ENCODE peak calls at places on chromosomes 5 and 9, in ten cellular contexts. E is CD4-positive, alpha-beta T cell; I is heart right ventricle; G is colonic mucosa; S is fibroblast of lung; O is HCT116; C is right atrium auricular region; P is heart left ventricle; Q is stomach; M is A549. N is an unnamed sample.
A peak's percentile ranks its signal among the peaks of the same experiment; 100 is the strongest.

GRCh38 chr5:140401362-140402257 is at the start of gene ANKHD1:
- DNase-seq in E (peak; percentile 97), I (peak; percentile 100), G (peak; percentile 99), S (peak; percentile 100), O (peak; percentile 100), C (peak; percentile 100), P (peak; percentile 99), Q (peak; percentile 98), M (peak; percentile 97), N (peak; percentile 100)

GRCh38 chr5:96645096-96645495 is 17.1 kb upstream of the CAST start:
- DNase-seq in E (no peak), I (no peak), G (no peak), S (no peak), O (no peak), C (no peak), P (no peak), Q (no peak), M (no peak), N (no peak)

GRCh38 chr9:122232907-122233306 is 4.2 kb upstream of the LHX6 start:
- DNase-seq in E (no peak), I (no peak), G (no peak), S (no peak), O (no peak), C (no peak), P (no peak), Q (no peak), M (no peak), N (no peak)

GRCh38 chr9:69963728-69964127 is 79.9 kb upstream of the MAMDC2 start:
- DNase-seq in E (no peak), I (no peak), G (no peak), S (no peak), O (no peak), C (no peak), P (no peak), Q (no peak), M (no peak), N (no peak)

GRCh38 chr5:120808135-120808534 is 344.0 kb downstream of the PRR16 start:
- DNase-seq in E (no peak), I (no peak), G (no peak), S (peak; percentile 67), O (no peak), C (no peak), P (no peak), Q (no peak), M (no peak), N (peak; percentile 0)

GRCh38 chr9:123470121-123470851 is 114.3 kb downstream of the CRB2 start:
- DNase-seq in E (no peak), I (no peak), G (no peak), S (no peak), O (no peak), C (no peak), P (no peak), Q (no peak), M (no peak), N (no peak)

GRCh38 chr5:1244976-1245375 is 19.8 kb downstream of the SLC6A18 start:
- DNase-seq in E (no peak), I (no peak), G (no peak), S (no peak), O (no peak), C (no peak), P (no peak), Q (no peak), M (peak; percentile 43), N (no peak)

GRCh38 chr9:103364753-103365152 is 369.6 kb downstream of the CYLC2 start:
- DNase-seq in E (no peak), I (no peak), G (no peak), S (peak; percentile 91), O (no peak), C (no peak), P (no peak), Q (no peak), M (no peak), N (no peak)

GRCh38 chr5:130102375-130102774 is 198.1 kb downstream of the CHSY3 start:
- DNase-seq in E (no peak), I (no peak), G (no peak), S (no peak), O (no peak), C (no peak), P (no peak), Q (no peak), M (no peak), N (no peak)

GRCh38 chr5:102532126-102532525 is 33.3 kb upstream of the SLCO6A1 start:
- DNase-seq in E (no peak), I (peak; percentile 53), G (no peak), S (peak; percentile 39), O (no peak), C (no peak), P (peak; percentile 38), Q (no peak), M (no peak), N (no peak)

GRCh38 chr9:23683021-23683431 is 143.0 kb downstream of the ELAVL2 start:
- DNase-seq in E (no peak), I (no peak), G (no peak), S (peak; percentile 49), O (no peak), C (no peak), P (no peak), Q (no peak), M (no peak), N (no peak)

GRCh38 chr5:57157666-57158065 is 16.2 kb upstream of the GPBP1 start:
- DNase-seq in E (no peak), I (no peak), G (no peak), S (no peak), O (no peak), C (no peak), P (no peak), Q (no peak), M (no peak), N (no peak)

GRCh38 chr5:57155033-57155432 is 18.8 kb upstream of the GPBP1 start:
- DNase-seq in E (no peak), I (no peak), G (no peak), S (no peak), O (no peak), C (no peak), P (no peak), Q (no peak), M (no peak), N (no peak)

DNA sequence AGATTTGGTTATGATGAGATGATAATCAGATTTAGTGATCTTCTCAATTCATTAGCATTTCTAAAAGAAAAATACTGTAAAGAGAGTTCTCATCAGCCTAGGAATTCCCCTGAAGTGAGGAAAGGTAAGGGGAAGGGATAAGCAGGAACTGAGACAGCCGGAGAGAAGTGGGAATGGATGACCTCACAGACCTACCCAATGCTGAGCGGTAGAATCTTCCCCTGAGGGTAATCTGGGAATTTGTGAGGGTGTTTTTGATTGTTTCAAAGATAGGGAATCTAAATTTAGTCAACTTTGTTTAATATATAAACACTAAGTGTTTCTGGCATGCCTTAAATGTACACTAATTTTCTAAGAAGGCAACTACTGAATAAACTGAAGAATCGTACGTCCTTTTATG is 16.7 kb upstream of the GPBP1 start:
- DNase-seq in E (no peak), I (no peak), G (no peak), S (no peak), O (no peak), C (no peak), P (no peak), Q (no peak), M (no peak), N (no peak)
- H3K27ac ChIP-seq in E (no peak overlapping the region), I (no peak overlapping the region), G (no peak overlapping the region), S (no peak overlapping the region), O (no peak overlapping the region), C (no peak overlapping the region), P (no peak overlapping the region), Q (no peak overlapping the region), M (no peak overlapping the region), N (no peak overlapping the region)

DNA sequence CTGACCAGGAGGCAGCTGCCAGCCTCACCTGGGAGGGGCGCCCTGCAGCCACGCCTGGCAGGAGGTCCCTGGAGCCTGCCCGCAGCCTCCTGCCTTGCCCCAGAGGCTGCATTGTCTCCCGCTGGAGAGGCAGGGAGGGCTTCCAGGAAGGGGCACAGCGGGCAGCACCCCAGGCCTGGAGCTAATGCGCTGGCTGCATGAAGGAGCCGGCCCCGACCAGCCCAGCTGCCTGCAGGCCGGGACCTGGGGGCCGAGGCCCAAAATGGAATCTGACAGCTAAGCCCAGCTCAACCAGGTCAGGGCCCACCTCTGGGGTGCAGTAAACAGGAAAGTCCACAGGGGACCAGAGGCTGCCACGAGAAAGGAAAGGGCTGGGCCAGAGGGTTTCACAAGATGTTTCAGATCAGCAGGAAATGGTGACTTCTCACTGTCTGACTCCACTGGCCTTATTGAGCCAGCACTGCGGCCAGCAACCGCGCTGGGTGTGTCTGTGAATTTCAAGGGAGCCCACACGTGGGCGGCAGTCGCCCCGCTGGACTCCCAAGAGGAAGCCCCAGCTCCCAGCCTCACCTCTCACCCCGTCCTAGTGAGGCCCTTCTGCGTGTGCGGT is 18.6 kb upstream of the NOTCH1 start:
- DNase-seq in E (no peak), I (peak; percentile 69), G (peak; percentile 52), S (peak; percentile 76), O (no peak), C (peak; percentile 93), P (peak; percentile 92), Q (peak; percentile 40), M (no peak), N (no peak)
- TF ChIP-seq CTCF in E (no peak), I (peak; percentile 9), G (no peak), S (no peak), O (no peak), C (no peak), P (peak; percentile 32), Q (no peak), M (no peak), N (no peak)

DNA sequence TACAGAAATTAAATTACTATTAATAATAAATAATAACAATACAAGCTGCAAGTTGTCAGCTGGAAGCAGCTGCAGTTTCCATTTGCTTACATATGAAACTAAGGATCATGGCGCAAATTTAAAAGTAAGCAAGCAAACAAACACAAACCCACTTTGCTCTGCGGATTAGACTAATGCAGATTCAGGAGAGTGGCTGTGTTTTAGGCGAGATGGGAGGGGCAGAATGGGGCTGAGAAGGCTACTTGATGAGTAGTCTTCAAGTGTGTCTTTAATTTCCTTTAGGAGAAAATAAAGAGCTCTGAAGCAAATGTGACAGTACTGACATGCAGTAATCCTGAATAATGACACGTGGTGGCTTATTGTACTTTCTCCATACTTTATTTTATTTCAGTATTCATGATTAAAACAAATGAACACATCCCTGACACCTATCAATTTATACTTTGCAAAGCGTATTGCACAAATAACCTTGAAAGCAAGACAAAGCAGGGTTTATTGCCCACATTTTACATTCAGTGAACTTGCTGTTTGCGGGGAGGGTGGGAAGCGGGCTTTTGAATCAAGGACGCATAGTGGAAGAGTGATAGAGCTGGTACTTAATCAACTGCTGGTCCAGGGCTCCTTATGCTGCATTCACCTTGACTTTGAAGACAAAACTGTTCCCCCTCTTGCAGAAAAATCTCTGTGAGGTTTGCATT is 221.4 kb upstream of the TRIM32 start:
- DNase-seq in E (no peak), I (no peak), G (no peak), S (no peak), O (no peak), C (no peak), P (no peak), Q (no peak), M (no peak), N (no peak)
- H3K27ac ChIP-seq in E (no peak overlapping the region), I (no peak overlapping the region), G (no peak overlapping the region), S (no peak overlapping the region), O (no peak overlapping the region), C (no peak overlapping the region), P (no peak overlapping the region), Q (no peak overlapping the region), M (no peak overlapping the region), N (no peak overlapping the region)

DNA sequence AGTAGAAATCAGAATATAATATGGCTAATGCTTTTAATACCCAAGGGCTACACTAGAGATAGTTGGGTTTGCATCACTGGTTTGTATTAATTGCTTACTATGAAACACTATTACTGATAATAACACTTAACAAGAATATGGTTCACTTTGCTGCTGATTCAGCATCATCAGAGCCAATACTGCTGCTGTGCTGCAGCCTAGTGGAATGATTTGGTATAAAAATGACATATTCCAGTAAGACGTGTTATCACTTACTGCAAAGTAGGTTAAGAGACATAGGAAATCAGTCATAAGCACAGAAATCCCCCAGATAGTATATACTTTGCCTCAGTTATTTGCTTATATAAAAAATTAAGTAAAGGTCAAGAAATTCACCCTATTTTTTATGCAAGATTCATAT is 2.8 kb downstream of the CDH10 start:
- DNase-seq in E (no peak), I (no peak), G (no peak), S (peak; percentile 38), O (no peak), C (no peak), P (no peak), Q (no peak), M (no peak), N (peak; percentile 74)
- TF ChIP-seq CTCF in E (no peak), I (peak; percentile 52), G (no peak), S (peak; percentile 16), O (no peak), C (peak; percentile 23), P (peak; percentile 52), Q (peak; percentile 21), M (peak; percentile 54), N (peak; percentile 70)

N was measured in A673.